ENCODE peak calls at places on chromosome 4, in nine cellular contexts. Y is hepatocyte, X is neural progenitor cell, H is HCT116, W is GM23338, P is GM23248, Z is SK-N-SH, S is OCI-LY7, M is PC-3. J is an unnamed sample.

GRCh38 chr4:146235654-146236570 is 21.6 kb downstream of the REELD1 start:
- DNase-seq in Y (no peak), X (no peak), H (no peak), W (no peak), P (no peak), Z (no peak), S (no peak), M (no peak), J (no peak)

GRCh38 chr4:128521156-128521555 is 233.5 kb upstream of the PGRMC2 start:
- DNase-seq in Y (no peak), X (no peak), H (no peak), W (no peak), P (peak; percentile 56), Z (no peak), S (no peak), M (no peak), J (no peak)

GRCh38 chr4:88107406-88108107 is 50.9 kb downstream of the ABCG2 start:
- DNase-seq in Y (peak; percentile 50), X (no peak), H (no peak), W (no peak), P (no peak), Z (peak; percentile 18), S (no peak), M (peak; percentile 16), J (no peak)

GRCh38 chr4:182808673-182809416 is 108.3 kb downstream of the DCTD start:
- DNase-seq in Y (no peak), X (no peak), H (no peak), W (no peak), P (peak; percentile 25), Z (no peak), S (no peak), M (peak; percentile 83), J (peak; percentile 74)

GRCh38 chr4:184347251-184348239 is 126.8 kb downstream of the IRF2 start:
- DNase-seq in Y (peak; percentile 83), X (peak; percentile 89), H (no peak), W (peak; percentile 94), P (no peak), Z (no peak), S (peak; percentile 89), M (peak; percentile 68), J (peak; percentile 91)

GRCh38 chr4:20662851-20663250 is 37.4 kb upstream of the PACRGL start:
- DNase-seq in Y (no peak), X (no peak), H (no peak), W (no peak), P (peak; percentile 37), Z (no peak), S (no peak), M (peak; percentile 56), J (no peak)

GRCh38 chr4:8703857-8704495 is 111.4 kb downstream of the CPZ start:
- DNase-seq in Y (no peak), X (no peak), H (no peak), W (no peak), P (no peak), Z (no peak), S (no peak), M (no peak), J (no peak)

GRCh38 chr4:46211406-46211805 is 87.6 kb upstream of the GABRG1 start:
- DNase-seq in Y (no peak), X (no peak), H (no peak), W (no peak), P (peak; percentile 7), Z (no peak), S (no peak), M (peak; percentile 11), J (no peak)

GRCh38 chr4:163587867-163588266 is 93.4 kb downstream of the TMA16 start:
- DNase-seq in Y (no peak), X (no peak), H (no peak), W (peak; percentile 51), P (no peak), Z (peak; percentile 16), S (peak; percentile 87), M (peak; percentile 18), J (peak; percentile 24)

GRCh38 chr4:170014359-170015008 is 11.7 kb downstream of the MFAP3L start:
- DNase-seq in Y (no peak), X (no peak), H (no peak), W (no peak), P (peak; percentile 62), Z (peak; percentile 11), S (no peak), M (no peak), J (no peak)

GRCh38 chr4:11548529-11549176 is 120.0 kb upstream of the HS3ST1 start:
- DNase-seq in Y (peak; percentile 69), X (no peak), H (peak; percentile 95), W (no peak), P (no peak), Z (no peak), S (no peak), M (peak; percentile 64), J (peak; percentile 69)

GRCh38 chr4:74039065-74039763 is 725 bp upstream of the CXCL3 start:
- DNase-seq in Y (no peak), X (no peak), H (no peak), W (no peak), P (peak; percentile 45), Z (peak; percentile 13), S (no peak), M (peak; percentile 36), J (no peak)

GRCh38 chr4:80713409-80713808 is 317.1 kb upstream of the BMP3 start:
- DNase-seq in Y (no peak), X (no peak), H (no peak), W (no peak), P (no peak), Z (no peak), S (no peak), M (no peak), J (no peak)

GRCh38 chr4:73573794-73574528 is 46.3 kb downstream of the RASSF6 start:
- DNase-seq in Y (peak; percentile 91), X (peak; percentile 91), H (peak; percentile 54), W (peak; percentile 96), P (peak; percentile 74), Z (peak; percentile 37), S (peak; percentile 86), M (peak; percentile 91), J (peak; percentile 61)

GRCh38 chr4:101411926-101412325 is 64.6 kb upstream of the PPP3CA start:
- DNase-seq in Y (no peak), X (no peak), H (no peak), W (no peak), P (no peak), Z (no peak), S (no peak), M (peak; percentile 84), J (no peak)

GRCh38 chr4:25088342-25088952 is 57.7 kb upstream of the LGI2 start:
- DNase-seq in Y (no peak), X (no peak), H (no peak), W (peak; percentile 47), P (peak; percentile 68), Z (peak; percentile 47), S (no peak), M (no peak), J (peak; percentile 67)

DNA sequence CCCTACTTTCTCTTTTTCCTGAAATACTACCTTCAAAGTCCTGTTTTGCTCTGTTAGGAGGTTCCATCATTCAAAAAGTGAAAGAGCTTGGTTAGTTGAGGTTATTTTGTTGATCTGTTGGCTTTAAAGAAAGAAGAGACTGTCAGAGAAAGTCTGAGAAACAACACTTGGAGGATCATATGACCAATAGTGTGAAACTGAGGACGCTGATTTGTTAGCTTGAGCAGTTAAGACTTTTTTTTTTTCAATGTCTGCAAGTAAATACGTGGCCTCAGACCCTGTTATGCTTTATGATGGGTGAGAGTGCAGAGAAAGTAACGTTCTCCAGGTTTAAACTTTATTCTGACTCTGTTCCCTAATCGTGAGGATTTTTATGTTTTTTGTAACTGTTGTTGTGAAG is 45.9 kb downstream of the GAB1 start:
- DNase-seq in Y (no peak), X (no peak), H (no peak), W (no peak), P (no peak), Z (no peak), S (no peak), M (no peak), J (peak; percentile 15)
- H3K4me1 ChIP-seq in Y (peaks cover 33% of the 10 kb centered on the region), X (peaks cover 7% of the 10 kb centered on the region), H (no peaks in the 10 kb centered on the region), W (peaks cover 53% of the 10 kb centered on the region), P (peaks cover 33% of the 10 kb centered on the region), Z (peaks cover 32% of the 10 kb centered on the region), S (peaks cover 100% of the 10 kb centered on the region), M (peaks cover 23% of the 10 kb centered on the region), J (peaks cover 40% of the 10 kb centered on the region)

DNA sequence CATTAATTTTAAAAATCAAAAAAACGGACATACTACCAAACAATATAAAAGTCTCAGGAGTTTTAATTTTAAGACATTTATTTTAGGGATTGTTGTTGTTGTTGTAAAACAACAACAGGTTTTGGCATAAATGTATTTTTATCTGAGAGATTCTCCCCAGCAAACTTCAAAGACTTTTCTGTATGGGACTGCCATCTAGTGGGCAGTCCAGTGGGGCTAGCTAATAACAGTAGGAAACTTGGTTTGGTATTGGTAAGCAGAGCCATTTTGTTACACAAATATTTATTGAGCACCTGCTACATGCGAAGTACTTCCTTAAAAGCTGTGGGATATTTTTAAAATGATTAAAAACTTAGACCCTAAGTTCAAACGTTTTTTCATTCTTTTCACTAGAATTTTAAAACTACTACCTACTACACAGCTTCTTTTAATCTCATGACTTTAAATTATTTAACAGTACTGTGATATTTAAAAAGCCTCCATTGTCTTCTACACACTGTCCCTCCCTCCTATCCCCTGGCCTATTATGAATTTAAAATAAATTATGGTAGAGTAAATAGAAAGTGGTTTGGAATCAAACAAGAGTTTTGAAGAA is 1028.4 kb upstream of the INTU start:
- DNase-seq in Y (peak; percentile 62), X (peak; percentile 57), H (peak; percentile 27), W (peak; percentile 57), P (peak; percentile 71), Z (peak; percentile 53), S (peak; percentile 19), M (peak; percentile 38), J (peak; percentile 39)
- TF ChIP-seq EZH2phosphoT487 in Y (no peak), X (no peak), H (no peak), W (no peak), P (no peak), Z (no peak), S (no peak), M (no peak), J (no peak)

DNA sequence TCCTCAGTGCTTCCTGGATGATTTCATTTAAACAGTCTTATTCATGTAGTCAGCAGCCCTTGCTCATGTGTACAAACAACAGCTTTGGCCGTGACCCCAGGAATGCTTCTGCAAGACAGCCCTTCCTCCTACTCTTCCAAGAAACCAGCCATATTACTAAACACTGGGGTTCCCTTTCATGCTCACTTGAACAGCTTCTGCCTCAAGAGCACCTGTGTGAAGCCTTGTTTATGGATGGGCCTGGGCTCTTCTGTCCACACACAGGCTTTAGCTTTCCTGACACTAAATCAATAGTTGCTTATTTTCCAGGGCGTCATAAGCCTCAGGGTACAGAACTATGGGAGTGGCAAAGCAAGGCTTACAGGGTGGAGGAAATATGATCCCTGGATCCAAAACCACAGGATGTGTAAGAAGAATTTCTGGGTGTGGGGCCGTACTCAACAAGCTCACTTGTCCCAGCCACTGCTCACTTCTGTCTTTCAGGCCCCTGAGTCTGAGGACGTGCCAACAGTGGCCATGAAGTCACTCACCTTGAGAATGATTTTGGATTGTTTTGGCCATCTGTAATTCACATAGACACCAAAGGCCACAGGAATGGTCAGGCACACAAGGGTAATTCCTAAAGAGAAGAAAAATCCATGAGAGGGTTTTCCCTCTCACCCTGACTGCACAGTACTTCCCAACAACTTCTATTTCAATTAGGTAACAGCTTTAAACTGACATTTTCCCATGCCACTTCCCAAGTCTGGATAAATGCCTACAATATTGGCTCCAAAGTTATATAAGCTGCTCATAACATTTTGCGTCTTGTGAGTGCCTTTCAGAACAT is 17.7 kb downstream of the SLC10A6 start:
- DNase-seq in Y (peak; percentile 39), X (no peak), H (peak; percentile 70), W (no peak), P (peak; percentile 97), Z (no peak), S (no peak), M (peak; percentile 94), J (no peak)
- H3K4me2 ChIP-seq in Y (no peak overlapping the region), X (no peak overlapping the region), H (peak overlapping the region; percentile 65), W (no peak overlapping the region), P (peak overlapping the region; percentile 72), Z (no peak overlapping the region), S (no peak overlapping the region), M (peak overlapping the region; percentile 73), J (no peak overlapping the region)

GRCh38 chr4:23934915-23935314 is 45.1 kb upstream of the PPARGC1A start:
- DNase-seq in Y (peak; percentile 19), X (no peak), H (no peak), W (no peak), P (peak; percentile 91), Z (no peak), S (no peak), M (no peak), J (no peak)
- H3K4me1 ChIP-seq in Y (peaks cover 16% of the 10 kb centered on the region), X (peaks cover 11% of the 10 kb centered on the region), H (no peaks in the 10 kb centered on the region), W (peaks cover 34% of the 10 kb centered on the region), P (peaks cover 32% of the 10 kb centered on the region), Z (peaks cover 8% of the 10 kb centered on the region), S (no peaks in the 10 kb centered on the region), M (no peaks in the 10 kb centered on the region), J (no peaks in the 10 kb centered on the region)

J was measured in MM.1S.